ENCODE peak calls at places on chromosomes 1 and 21, in four cellular contexts. C is hepatocyte, W is SJCRH30, H is left lung. D is an unnamed sample.
A peak's percentile ranks its signal among the peaks of the same experiment; 100 is the strongest.

GRCh38 chr1:227942021-227942715 is 5.6 kb downstream of the WNT9A start:
- DNase-seq in W (peak; percentile 91), C (no peak), H (no peak), D (no peak)

GRCh38 chr1:160836561-160836960 is 26.1 kb downstream of the CD244 start:
- DNase-seq in W (no peak), C (no peak), H (peak; percentile 38), D (no peak)

GRCh38 chr1:177945943-177946650 is 23.8 kb downstream of the SEC16B start:
- DNase-seq in C (peak; percentile 76), H (no peak), W (peak; percentile 72), D (peak; percentile 81)

GRCh38 chr1:22252902-22253790 is 110.2 kb upstream of the WNT4 start:
- DNase-seq in W (no peak), H (no peak), C (no peak), D (no peak)

GRCh38 chr1:43285269-43285986 is at the start of gene C1orf210:
- DNase-seq in W (no peak), H (peak; percentile 89), C (peak; percentile 94), D (no peak)

GRCh38 chr1:214990619-214991018 is 91.9 kb upstream of the KCNK2 start:
- DNase-seq in C (no peak), W (no peak), H (no peak), D (no peak)

GRCh38 chr1:27388337-27389005 is 4.0 kb upstream of the GPR3 start:
- DNase-seq in H (peak; percentile 66), W (peak; percentile 83), C (peak; percentile 84), D (peak; percentile 81)

GRCh38 chr21:33025106-33025470 is 647 bp upstream of the OLIG2 start:
- DNase-seq in C (no peak), H (no peak), W (peak; percentile 86), D (no peak)

GRCh38 chr1:60101516-60101915 is 27.9 kb upstream of the C1orf87 start:
- DNase-seq in C (no peak), W (no peak), H (no peak), D (no peak)

GRCh38 chr1:97160796-97161195 is 439.2 kb downstream of the PTBP2 start:
- DNase-seq in W (no peak), C (no peak), H (no peak), D (no peak)

GRCh38 chr1:91490501-91490900 is 10.2 kb upstream of the CDC7 start:
- DNase-seq in C (no peak), H (no peak), W (no peak), D (no peak)

GRCh38 chr1:63108226-63108625 is 214.1 kb upstream of the FOXD3 start:
- DNase-seq in H (no peak), W (no peak), C (no peak), D (no peak)

GRCh38 chr1:12230549-12231275 is 882 bp downstream of the VPS13D start:
- DNase-seq in W (peak; percentile 34), H (peak; percentile 75), C (peak; percentile 58), D (no peak)

GRCh38 chr1:94068831-94069648 is 51.9 kb downstream of the ABCA4 start:
- DNase-seq in H (peak; percentile 63), W (peak; percentile 68), C (peak; percentile 63), D (no peak)

GRCh38 chr1:42993631-42994121 is 35.0 kb upstream of the SLC2A1 start:
- DNase-seq in W (no peak), H (no peak), C (no peak), D (no peak)

GRCh38 chr1:89701746-89702241 is 68.9 kb downstream of the LRRC8C start:
- DNase-seq in C (no peak), H (no peak), W (no peak), D (no peak)

GRCh38 chr1:168991667-168992475 is 114.6 kb upstream of the ATP1B1 start:
- DNase-seq in C (no peak), W (no peak), H (no peak), D (no peak)

GRCh38 chr1:17877896-17878295 is 122.8 kb downstream of the ACTL8 start:
- DNase-seq in W (no peak), H (no peak), C (no peak), D (no peak)

GRCh38 chr21:44517175-44517899 is 22.7 kb downstream of the KRTAP10-1 start:
- DNase-seq in W (peak; percentile 20), C (no peak), H (no peak), D (no peak)

GRCh38 chr1:43525995-43526394 is 4.7 kb upstream of the PTPRF start:
- DNase-seq in W (peak; percentile 15), H (no peak), C (no peak), D (no peak)

GRCh38 chr1:1198423-1199140 is 7.8 kb downstream of the TNFRSF18 start:
- DNase-seq in H (no peak), C (no peak), W (no peak), D (no peak)

GRCh38 chr1:186730951-186731350 is 50.7 kb upstream of the PTGS2 start:
- DNase-seq in W (no peak), H (no peak), C (no peak), D (no peak)

GRCh38 chr1:107883562-107883961 is 81.4 kb downstream of the VAV3 start:
- DNase-seq in C (no peak), W (no peak), H (peak; percentile 42), D (no peak)

GRCh38 chr21:46181953-46182547 is 2.2 kb downstream of the SPATC1L start:
- DNase-seq in C (no peak), H (no peak), W (no peak), D (no peak)

GRCh38 chr1:99644302-99645004 is 1.5 kb upstream of the PALMD start:
- DNase-seq in W (peak; percentile 34), H (no peak), C (no peak), D (no peak)

GRCh38 chr1:109932679-109933078 is 22.0 kb downstream of the CSF1 start:
- DNase-seq in W (no peak), C (no peak), H (no peak), D (no peak)

GRCh38 chr1:54163051-54163450 is 10.3 kb upstream of the CDCP2 start:
- DNase-seq in W (no peak), C (no peak), H (no peak), D (no peak)

GRCh38 chr1:15510611-15511405 is 13.2 kb downstream of the CASP9 start:
- DNase-seq in W (no peak), H (no peak), C (no peak), D (no peak)

GRCh38 chr1:206859082-206859491 is 6.3 kb upstream of the IL20 start:
- DNase-seq in H (no peak), C (no peak), W (no peak), D (no peak)

GRCh38 chr1:192067360-192067759 is 90.9 kb upstream of the RGS18 start:
- DNase-seq in W (no peak), C (no peak), H (no peak), D (no peak)

DNA sequence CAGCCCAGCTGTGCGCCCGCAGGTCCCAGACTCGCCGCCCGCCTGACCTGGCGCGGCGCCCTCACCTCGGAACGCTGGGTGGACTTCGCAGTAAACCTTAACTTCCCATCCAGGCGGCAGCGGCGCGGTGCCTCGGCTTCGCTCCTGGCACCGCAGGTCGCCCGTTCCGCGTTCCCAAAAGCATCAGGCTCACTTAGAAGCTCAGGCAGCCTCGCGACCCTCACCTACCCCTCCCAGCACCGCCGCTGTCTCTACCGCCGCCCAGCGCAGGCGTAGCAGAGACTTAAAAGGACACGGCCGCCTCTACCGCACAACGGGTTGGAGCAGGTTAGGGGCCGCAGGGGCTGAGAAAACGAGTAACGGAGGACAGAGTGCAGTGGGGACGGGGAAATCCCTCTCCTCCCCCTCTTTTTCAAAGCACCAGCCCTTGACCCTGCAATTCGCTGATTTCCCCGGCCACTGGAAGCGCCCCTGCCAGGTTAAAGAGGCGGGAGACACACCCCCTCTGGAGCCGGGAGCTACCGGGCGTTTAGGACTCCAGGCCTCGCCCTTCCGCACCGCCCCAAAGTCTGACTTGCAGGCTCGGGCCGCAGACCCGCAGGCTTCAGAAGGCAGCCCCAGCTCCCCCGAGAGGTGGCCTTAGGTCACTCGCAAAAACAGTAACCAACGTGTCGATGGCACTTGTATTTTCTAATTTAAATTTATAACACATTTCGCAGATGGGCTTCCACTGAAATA is 328.5 kb downstream of the FAM72C start:
- DNase-seq in H (no peak), W (no peak), C (no peak), D (no peak)
- H3K27me3 ChIP-seq in H (peaks cover 66% of the 10 kb centered on the region), W (no peaks in the 10 kb centered on the region), C (no peaks in the 10 kb centered on the region), D (no peaks in the 10 kb centered on the region)

GRCh38 chr1:242002528-242002927 is 3.6 kb upstream of the MAP1LC3C start:
- DNase-seq in C (no peak), W (no peak), H (no peak), D (no peak)

GRCh38 chr1:241998412-241998921 is 431 bp downstream of the MAP1LC3C start:
- DNase-seq in C (peak; percentile 77), H (peak; percentile 78), W (peak; percentile 73), D (peak; percentile 53)

GRCh38 chr1:241997401-241997800 is 1.5 kb downstream of the MAP1LC3C start:
- DNase-seq in C (no peak), H (no peak), W (no peak), D (no peak)

GRCh38 chr1:242002072-242002471 is 3.2 kb upstream of the MAP1LC3C start:
- DNase-seq in H (no peak), W (no peak), C (no peak), D (no peak)

DNA sequence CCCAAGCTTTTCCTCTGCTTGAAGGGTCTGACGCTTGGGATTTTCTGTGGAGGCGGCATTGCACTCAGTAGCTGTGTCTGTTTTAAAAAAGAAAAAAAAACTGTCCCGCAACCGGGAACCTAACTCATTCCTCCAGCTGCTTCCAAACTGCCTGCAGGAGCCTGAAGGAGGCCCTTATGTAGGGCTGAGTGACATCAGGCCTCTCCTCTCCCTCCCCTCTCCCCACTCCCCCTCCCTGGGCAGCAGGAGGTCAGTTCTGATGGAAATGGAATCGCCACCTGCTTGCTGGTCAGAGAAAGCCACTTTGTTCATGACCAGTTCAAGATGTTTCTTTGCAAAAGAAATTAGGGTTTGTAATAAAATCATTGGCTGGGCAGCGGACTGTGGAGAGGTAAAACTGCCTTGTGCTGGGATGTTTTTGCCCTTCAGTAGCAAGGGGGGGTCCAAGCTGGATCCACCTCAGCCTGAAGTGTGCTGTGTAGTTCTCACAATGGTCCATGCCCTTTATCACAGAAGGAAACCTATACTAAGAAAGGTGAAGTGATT is at the start of gene MAP1LC3C:
- DNase-seq in C (no peak), W (peak; percentile 40), H (no peak), D (no peak)
- H3K4me3 ChIP-seq in C (no peak within 1 kb of the TSS), W (peak within 1 kb of the TSS; percentile 32), H (peak within 1 kb of the TSS; percentile 18), D (peak within 1 kb of the TSS; percentile 6)

DNA sequence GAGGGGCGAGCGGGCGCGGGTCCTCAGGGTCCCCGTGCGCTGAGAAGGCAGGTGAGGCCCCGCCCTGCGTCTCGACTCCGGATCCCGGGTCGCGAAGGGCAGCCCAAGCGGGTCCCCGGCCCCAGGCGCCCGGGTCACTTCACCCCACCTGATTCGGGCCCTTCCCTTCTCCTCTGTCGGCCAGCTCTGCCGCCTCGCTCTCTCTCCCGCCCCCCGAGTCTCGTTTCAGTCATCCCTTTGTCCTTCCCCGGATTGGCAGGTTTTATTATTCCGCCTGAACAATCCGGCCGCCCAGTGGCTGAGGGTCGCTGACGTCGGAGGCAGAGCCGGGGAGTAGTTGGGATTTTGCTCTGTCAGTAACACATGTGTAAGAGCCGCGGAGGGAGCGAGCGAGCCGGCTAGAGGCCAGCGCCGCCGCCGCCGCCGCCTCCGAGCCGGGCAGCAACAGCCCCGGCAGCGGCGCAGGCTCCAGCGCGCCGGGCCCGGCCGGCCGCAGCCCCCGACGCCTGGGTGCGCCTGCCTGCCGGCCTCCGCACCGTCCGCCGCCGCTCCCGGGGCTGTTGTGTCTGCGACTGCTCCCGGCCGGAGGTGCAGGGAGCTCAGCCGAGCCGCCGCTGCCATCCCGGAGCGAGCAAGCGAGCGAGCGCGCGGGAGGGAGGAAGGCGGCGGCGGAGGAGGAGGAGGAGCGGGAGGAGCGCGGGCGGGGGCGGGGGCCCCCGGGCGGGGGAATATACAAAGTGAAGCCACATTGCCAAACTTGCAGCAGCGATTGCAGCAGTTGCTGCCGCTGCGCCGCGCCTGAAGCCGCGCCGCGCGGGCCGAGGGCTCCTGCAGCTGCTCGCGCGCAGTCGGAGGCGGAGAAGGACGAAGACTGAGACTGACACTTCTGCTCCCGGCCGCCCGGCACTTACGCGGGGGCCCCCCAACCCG is at the start of gene LMO4:
- DNase-seq in H (peak; percentile 96), C (peak; percentile 97), W (peak; percentile 98), D (peak; percentile 95)
- H3K36me3 ChIP-seq in H (no peaks in the 10 kb centered on the region), C (peaks cover 3% of the 10 kb centered on the region), W (peaks cover 16% of the 10 kb centered on the region), D (no peaks in the 10 kb centered on the region)

GRCh38 chr1:115423776-115424175 is 85.7 kb upstream of the NGF start:
- DNase-seq in W (no peak), C (no peak), H (no peak), D (no peak)
- H3K27me3 ChIP-seq in W (no peaks in the 10 kb centered on the region), C (no peaks in the 10 kb centered on the region), H (peaks cover 9% of the 10 kb centered on the region), D (no peaks in the 10 kb centered on the region)

D was measured in HAP-1.